ENCODE peak calls at places on chromosome 12, in seven cellular contexts. One of them, this sample, is unnamed.

GRCh38 chr12:65327207-65328076 is 49.0 kb downstream of the MSRB3 start:
- DNase-seq in kidney: no peak
- DNase-seq in SK-N-SH: no peak
- DNase-seq in left ventricle myocardium inferior: no peak
- DNase-seq in Peyer's patch: no peak
- DNase-seq in AG04450: peak
- DNase-seq in tibial nerve: no peak
- DNase-seq in this sample: no peak

GRCh38 chr12:43309845-43310405 is 242.1 kb downstream of the ADAMTS20 start:
- DNase-seq in kidney: no peak
- DNase-seq in SK-N-SH: no peak
- DNase-seq in left ventricle myocardium inferior: no peak
- DNase-seq in AG04450: peak
- DNase-seq in Peyer's patch: no peak
- DNase-seq in tibial nerve: no peak
- DNase-seq in this sample: no peak

GRCh38 chr12:128056299-128056885 is 210.6 kb upstream of the TMEM132C start:
- DNase-seq in Peyer's patch: no peak
- DNase-seq in left ventricle myocardium inferior: no peak
- DNase-seq in SK-N-SH: no peak
- DNase-seq in tibial nerve: no peak
- DNase-seq in AG04450: no peak
- DNase-seq in kidney: no peak
- DNase-seq in this sample: no peak

GRCh38 chr12:123478762-123479161 is 20.8 kb downstream of the SNRNP35 start:
- DNase-seq in Peyer's patch: no peak
- DNase-seq in tibial nerve: no peak
- DNase-seq in AG04450: no peak
- DNase-seq in left ventricle myocardium inferior: peak
- DNase-seq in kidney: no peak
- DNase-seq in SK-N-SH: no peak
- DNase-seq in this sample: no peak

GRCh38 chr12:85036736-85037135 is 585 bp downstream of the LRRIQ1 start:
- DNase-seq in tibial nerve: no peak
- DNase-seq in Peyer's patch: no peak
- DNase-seq in kidney: no peak
- DNase-seq in left ventricle myocardium inferior: no peak
- DNase-seq in AG04450: no peak
- DNase-seq in SK-N-SH: no peak
- DNase-seq in this sample: no peak

GRCh38 chr12:27142102-27142721 is 59.8 kb upstream of the C12orf71 start:
- DNase-seq in kidney: no peak
- DNase-seq in tibial nerve: peak
- DNase-seq in SK-N-SH: peak
- DNase-seq in AG04450: peak
- DNase-seq in Peyer's patch: peak
- DNase-seq in left ventricle myocardium inferior: no peak
- DNase-seq in this sample: peak

GRCh38 chr12:13437541-13437940 is 241.0 kb downstream of the EMP1 start:
- DNase-seq in Peyer's patch: no peak
- DNase-seq in SK-N-SH: no peak
- DNase-seq in left ventricle myocardium inferior: no peak
- DNase-seq in tibial nerve: no peak
- DNase-seq in kidney: no peak
- DNase-seq in AG04450: no peak
- DNase-seq in this sample: no peak

GRCh38 chr12:122958198-122958888 is 7.9 kb downstream of the ABCB9 start:
- DNase-seq in left ventricle myocardium inferior: no peak
- DNase-seq in tibial nerve: no peak
- DNase-seq in SK-N-SH: peak
- DNase-seq in kidney: no peak
- DNase-seq in AG04450: no peak
- DNase-seq in Peyer's patch: no peak
- DNase-seq in this sample: no peak

GRCh38 chr12:124637586-124637985 is 70.2 kb upstream of the NCOR2 start:
- DNase-seq in AG04450: no peak
- DNase-seq in Peyer's patch: no peak
- DNase-seq in left ventricle myocardium inferior: no peak
- DNase-seq in kidney: no peak
- DNase-seq in SK-N-SH: no peak
- DNase-seq in tibial nerve: no peak
- DNase-seq in this sample: no peak

GRCh38 chr12:100395811-100396210 is 38.9 kb downstream of the SLC17A8 start:
- DNase-seq in left ventricle myocardium inferior: no peak
- DNase-seq in tibial nerve: no peak
- DNase-seq in SK-N-SH: no peak
- DNase-seq in AG04450: no peak
- DNase-seq in kidney: no peak
- DNase-seq in Peyer's patch: no peak
- DNase-seq in this sample: no peak

GRCh38 chr12:11719678-11720099 is 70.2 kb downstream of the ETV6 start:
- DNase-seq in left ventricle myocardium inferior: peak
- DNase-seq in kidney: peak
- DNase-seq in tibial nerve: no peak
- DNase-seq in Peyer's patch: peak
- DNase-seq in AG04450: peak
- DNase-seq in SK-N-SH: peak
- DNase-seq in this sample: no peak

GRCh38 chr12:90428474-90428873 is 526.5 kb downstream of the CCER1 start:
- DNase-seq in Peyer's patch: no peak
- DNase-seq in tibial nerve: no peak
- DNase-seq in SK-N-SH: no peak
- DNase-seq in kidney: no peak
- DNase-seq in left ventricle myocardium inferior: no peak
- DNase-seq in AG04450: no peak
- DNase-seq in this sample: no peak

GRCh38 chr12:31317471-31318397 is 8.2 kb downstream of the SINHCAF start:
- DNase-seq in Peyer's patch: no peak
- DNase-seq in tibial nerve: no peak
- DNase-seq in kidney: no peak
- DNase-seq in SK-N-SH: no peak
- DNase-seq in AG04450: no peak
- DNase-seq in left ventricle myocardium inferior: no peak
- DNase-seq in this sample: no peak

GRCh38 chr12:106901276-106901675 is 54.4 kb upstream of the TMEM263 start:
- DNase-seq in Peyer's patch: no peak
- DNase-seq in kidney: no peak
- DNase-seq in tibial nerve: no peak
- DNase-seq in SK-N-SH: no peak
- DNase-seq in AG04450: no peak
- DNase-seq in left ventricle myocardium inferior: no peak
- DNase-seq in this sample: no peak

GRCh38 chr12:7877421-7877820 is 4.7 kb upstream of the SLC2A14 start:
- DNase-seq in AG04450: no peak
- DNase-seq in Peyer's patch: no peak
- DNase-seq in tibial nerve: no peak
- DNase-seq in kidney: no peak
- DNase-seq in SK-N-SH: no peak
- DNase-seq in left ventricle myocardium inferior: no peak
- DNase-seq in this sample: no peak

GRCh38 chr12:3041558-3042164 is 35.5 kb upstream of the TSPAN9 start:
- DNase-seq in AG04450: peak
- DNase-seq in SK-N-SH: peak
- DNase-seq in left ventricle myocardium inferior: no peak
- DNase-seq in kidney: peak
- DNase-seq in Peyer's patch: peak
- DNase-seq in tibial nerve: peak
- DNase-seq in this sample: no peak

GRCh38 chr12:116616536-116617248 is 57.5 kb downstream of the MAP1LC3B2 start:
- DNase-seq in tibial nerve: no peak
- DNase-seq in AG04450: no peak
- DNase-seq in kidney: no peak
- DNase-seq in left ventricle myocardium inferior: no peak
- DNase-seq in Peyer's patch: no peak
- DNase-seq in SK-N-SH: no peak
- DNase-seq in this sample: no peak

GRCh38 chr12:116614194-116614885 is 55.2 kb downstream of the MAP1LC3B2 start:
- DNase-seq in left ventricle myocardium inferior: no peak
- DNase-seq in SK-N-SH: no peak
- DNase-seq in tibial nerve: no peak
- DNase-seq in AG04450: no peak
- DNase-seq in kidney: no peak
- DNase-seq in Peyer's patch: no peak
- DNase-seq in this sample: no peak

GRCh38 chr12:116613256-116613655 is 54.1 kb downstream of the MAP1LC3B2 start:
- DNase-seq in SK-N-SH: no peak
- DNase-seq in tibial nerve: no peak
- DNase-seq in left ventricle myocardium inferior: no peak
- DNase-seq in kidney: no peak
- DNase-seq in AG04450: no peak
- DNase-seq in Peyer's patch: no peak
- DNase-seq in this sample: no peak

GRCh38 chr12:116612436-116612835 is 53.3 kb downstream of the MAP1LC3B2 start:
- DNase-seq in AG04450: no peak
- DNase-seq in SK-N-SH: no peak
- DNase-seq in Peyer's patch: no peak
- DNase-seq in left ventricle myocardium inferior: no peak
- DNase-seq in tibial nerve: no peak
- DNase-seq in kidney: no peak
- DNase-seq in this sample: no peak

DNA sequence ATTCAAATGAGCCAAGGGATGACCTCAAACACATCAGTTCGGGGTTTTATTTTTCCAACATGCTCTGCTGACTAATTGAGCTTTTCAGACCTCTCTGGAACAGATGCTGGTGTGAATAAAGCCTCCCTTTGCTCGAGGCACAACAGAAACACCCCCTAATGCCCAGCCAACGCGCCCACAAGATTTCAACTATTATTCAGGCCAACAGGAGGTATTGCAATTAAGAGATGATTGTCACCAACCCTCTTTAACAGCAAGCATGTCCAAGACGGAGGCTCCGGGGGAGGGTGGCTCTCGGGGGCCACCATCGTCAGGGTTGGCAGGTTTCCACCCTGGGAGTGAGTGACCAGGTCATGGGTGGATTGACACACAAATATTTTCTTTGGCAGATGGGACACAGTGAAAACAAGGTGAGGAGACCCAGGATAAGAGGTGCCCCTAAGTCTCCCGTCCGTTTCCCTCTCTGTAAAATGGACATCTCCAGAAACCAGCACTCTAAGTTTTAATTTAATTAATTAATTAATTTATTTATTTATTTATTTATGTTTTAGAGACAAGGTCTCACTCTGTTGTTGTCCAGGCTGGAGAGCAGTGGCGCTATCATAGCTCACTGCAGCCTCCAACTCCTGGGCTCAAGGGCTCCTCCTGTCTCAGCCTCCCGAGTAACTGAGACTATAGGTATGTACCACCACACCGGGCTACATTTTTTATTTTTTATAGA is 56.1 kb downstream of the MAP1LC3B2 start:
- DNase-seq in AG04450: no peak
- DNase-seq in left ventricle myocardium inferior: no peak
- DNase-seq in SK-N-SH: no peak
- DNase-seq in kidney: no peak
- DNase-seq in Peyer's patch: no peak
- DNase-seq in tibial nerve: no peak
- DNase-seq in this sample: no peak
- TF ChIP-seq CTCF in AG04450: no peak
- TF ChIP-seq CTCF in left ventricle myocardium inferior: no peak
- TF ChIP-seq CTCF in SK-N-SH: no peak
- TF ChIP-seq CTCF in kidney: no peak
- TF ChIP-seq CTCF in Peyer's patch: no peak
- TF ChIP-seq CTCF in tibial nerve: no peak
- TF ChIP-seq CTCF in this sample: no peak

GRCh38 chr12:71439613-71440392 is at the start of gene LGR5:
- DNase-seq in left ventricle myocardium inferior: peak
- DNase-seq in AG04450: no peak
- DNase-seq in Peyer's patch: no peak
- DNase-seq in tibial nerve: no peak
- DNase-seq in kidney: peak
- DNase-seq in SK-N-SH: peak
- DNase-seq in this sample: no peak
- H3K4me3 ChIP-seq in left ventricle myocardium inferior: peak
- H3K4me3 ChIP-seq in AG04450: peak
- H3K4me3 ChIP-seq in Peyer's patch: peak
- H3K4me3 ChIP-seq in tibial nerve: peak
- H3K4me3 ChIP-seq in kidney: no peak
- H3K4me3 ChIP-seq in SK-N-SH: peak
- H3K4me3 ChIP-seq in this sample: peak

DNA sequence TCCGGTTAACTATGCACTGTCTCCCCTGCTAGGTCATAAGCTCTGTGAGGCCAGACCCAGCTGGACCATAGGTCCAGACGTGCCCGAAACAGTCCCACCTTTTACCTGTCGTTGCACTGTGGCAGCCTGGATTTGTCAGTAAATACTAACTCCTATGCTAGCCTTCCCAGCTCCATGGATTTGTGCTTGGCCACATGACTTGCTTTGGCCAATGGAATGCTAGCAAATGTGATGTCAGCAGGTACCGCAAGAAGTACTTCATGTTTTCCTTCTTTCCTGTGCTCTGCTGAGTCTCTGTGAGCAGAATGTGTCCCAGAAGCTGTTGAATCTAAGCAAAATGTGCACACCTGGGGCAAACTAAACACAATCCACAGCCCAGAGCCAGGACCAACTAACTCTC is 157.2 kb downstream of the ANO2 start:
- DNase-seq in left ventricle myocardium inferior: no peak
- DNase-seq in Peyer's patch: no peak
- DNase-seq in AG04450: no peak
- DNase-seq in kidney: no peak
- DNase-seq in SK-N-SH: no peak
- DNase-seq in tibial nerve: no peak
- DNase-seq in this sample: no peak
- H3K27ac ChIP-seq in left ventricle myocardium inferior: no peak
- H3K27ac ChIP-seq in Peyer's patch: no peak
- H3K27ac ChIP-seq in AG04450: no peak
- H3K27ac ChIP-seq in kidney: no peak
- H3K27ac ChIP-seq in SK-N-SH: no peak
- H3K27ac ChIP-seq in tibial nerve: no peak
- H3K27ac ChIP-seq in this sample: no peak

DNA sequence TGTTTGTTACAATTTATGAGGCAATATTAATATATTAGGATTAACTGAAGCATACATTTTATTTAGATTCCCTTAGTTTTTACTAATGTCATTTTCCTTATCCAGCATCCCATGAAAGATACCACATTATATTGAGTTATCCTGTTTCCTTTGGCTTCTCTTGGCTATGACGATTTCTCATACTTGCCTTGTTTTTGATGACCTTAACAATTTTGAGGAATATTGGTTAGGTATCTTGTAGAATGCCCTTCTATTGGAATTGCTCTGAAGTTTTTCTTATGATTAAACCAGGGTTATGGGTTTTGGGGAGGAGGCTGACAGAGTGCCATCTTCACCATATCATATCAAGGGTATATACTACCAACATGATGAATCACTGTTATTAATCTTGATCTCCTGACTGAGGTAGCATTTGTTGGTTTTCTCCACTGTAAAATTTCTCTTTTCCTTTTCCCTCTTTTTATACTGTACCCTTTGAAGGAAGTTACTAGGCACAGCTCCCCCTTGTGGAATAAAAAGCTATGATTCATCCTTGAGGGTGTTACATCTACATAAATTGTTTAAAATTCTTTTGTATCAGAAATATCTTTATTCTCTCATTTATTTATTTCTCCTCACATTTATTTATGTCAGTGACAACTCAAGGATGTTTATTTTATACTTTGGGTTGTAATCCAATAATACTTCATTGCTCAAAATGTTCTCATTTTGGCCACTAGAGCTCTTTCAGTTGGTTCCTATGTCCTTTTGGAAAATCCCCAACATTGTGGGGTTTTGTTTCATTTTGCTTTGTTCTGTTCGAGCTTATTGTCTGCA is 239.0 kb downstream of the SLC16A7 start:
- DNase-seq in SK-N-SH: peak
- DNase-seq in AG04450: no peak
- DNase-seq in kidney: no peak
- DNase-seq in tibial nerve: no peak
- DNase-seq in left ventricle myocardium inferior: no peak
- DNase-seq in Peyer's patch: no peak
- DNase-seq in this sample: no peak
- TF ChIP-seq CTCF in SK-N-SH: peak
- TF ChIP-seq CTCF in AG04450: peak
- TF ChIP-seq CTCF in kidney: peak
- TF ChIP-seq CTCF in tibial nerve: peak
- TF ChIP-seq CTCF in left ventricle myocardium inferior: peak
- TF ChIP-seq CTCF in Peyer's patch: peak
- TF ChIP-seq CTCF in this sample: peak

This sample was measured in pancreas.